ENCODE peak calls at places on chromosomes 5 and 9, in five cellular contexts. A is naive thymus-derived CD4-positive, alpha-beta T cell; N is fibroblast of lung; C is aorta; Q is HFF-Myc. W is an unnamed sample.

GRCh38 chr5:135243194-135244191 is 155.5 kb downstream of the MACROH2A1 start:
- DNase-seq in N (no peak), Q (no peak), C (peak), A (no peak), W (no peak)

GRCh38 chr5:95986937-95987520 is 25.4 kb upstream of the ELL2 start:
- DNase-seq in C (no peak), Q (no peak), N (no peak), A (no peak), W (no peak)

GRCh38 chr5:33772276-33772990 is 119.4 kb downstream of the ADAMTS12 start:
- DNase-seq in C (no peak), A (no peak), Q (peak), N (peak), W (peak)

GRCh38 chr9:128421474-128422010 is 885 bp downstream of the CERCAM start:
- DNase-seq in N (peak), A (no peak), C (peak), Q (no peak), W (peak)

GRCh38 chr5:121445511-121445910 is 406.2 kb upstream of the FTMT start:
- DNase-seq in N (no peak), C (no peak), Q (no peak), A (no peak), W (no peak)

GRCh38 chr9:88237454-88238280 is 99.4 kb upstream of the SPATA31C2 start:
- DNase-seq in N (no peak), A (no peak), C (no peak), Q (no peak), W (peak)

GRCh38 chr9:78312125-78312524 is 15.2 kb downstream of the PSAT1 start:
- DNase-seq in N (no peak), A (no peak), Q (no peak), C (no peak), W (no peak)

GRCh38 chr5:80082731-80083114 is 47.6 kb downstream of the THBS4 start:
- DNase-seq in C (peak), A (peak), N (peak), Q (peak), W (peak)

GRCh38 chr9:126915846-126916543 is 1.4 kb downstream of the RALGPS1 start:
- DNase-seq in C (no peak), A (no peak), N (no peak), Q (no peak), W (no peak)

GRCh38 chr9:79013715-79014610 is 557.8 kb upstream of the TLE4 start:
- DNase-seq in Q (peak), N (peak), C (no peak), A (no peak), W (no peak)

GRCh38 chr9:131943397-131943796 is 136.3 kb downstream of the MED27 start:
- DNase-seq in A (no peak), Q (no peak), N (peak), C (no peak), W (no peak)

GRCh38 chr9:124381073-124381945 is 33.9 kb downstream of the PSMB7 start:
- DNase-seq in N (peak), C (no peak), Q (no peak), A (no peak), W (peak)

GRCh38 chr5:91928751-91929521 is 545.8 kb upstream of the ARRDC3 start:
- DNase-seq in C (no peak), N (peak), Q (no peak), A (no peak), W (peak)

GRCh38 chr5:142677212-142677611 is 8.7 kb downstream of the FGF1 start:
- DNase-seq in C (no peak), Q (no peak), A (no peak), N (no peak), W (no peak)

GRCh38 chr5:139794067-139794846 is 1.4 kb upstream of the PSD2 start:
- DNase-seq in Q (no peak), N (no peak), A (no peak), C (no peak), W (no peak)

GRCh38 chr5:68458416-68458815 is 242.9 kb downstream of the PIK3R1 start:
- DNase-seq in Q (no peak), A (peak), C (no peak), N (peak), W (no peak)

GRCh38 chr5:125597338-125597737 is 825.9 kb upstream of the GRAMD2B start:
- DNase-seq in Q (peak), A (no peak), N (peak), C (no peak), W (peak)

GRCh38 chr5:151378616-151379015 is 31.3 kb upstream of the SLC36A2 start:
- DNase-seq in A (no peak), C (no peak), N (no peak), Q (no peak), W (no peak)

GRCh38 chr9:77457916-77458592 is 190.1 kb downstream of the GNA14 start:
- DNase-seq in A (peak), C (peak), N (peak), Q (peak), W (peak)

GRCh38 chr9:95529910-95530309 is 13.1 kb upstream of the PTCH1 start:
- DNase-seq in C (no peak), Q (no peak), A (no peak), N (no peak), W (no peak)

GRCh38 chr5:10555134-10555733 is 8.6 kb upstream of the ANKRD33B start:
- DNase-seq in Q (peak), A (no peak), N (peak), C (no peak), W (peak)

GRCh38 chr9:72623156-72623555 is 101.7 kb downstream of the TMC1 start:
- DNase-seq in C (no peak), A (no peak), N (peak), Q (no peak), W (peak)

GRCh38 chr9:133731876-133732321 is 6.3 kb downstream of the SARDH start:
- DNase-seq in Q (peak), A (no peak), N (peak), C (peak), W (peak)

GRCh38 chr5:32850792-32851191 is 139.7 kb downstream of the NPR3 start:
- DNase-seq in C (no peak), Q (no peak), A (no peak), N (no peak), W (no peak)

GRCh38 chr5:143249851-143250250 is 153.6 kb downstream of the NR3C1 start:
- DNase-seq in C (no peak), A (no peak), Q (no peak), N (peak), W (no peak)

GRCh38 chr5:91219803-91220371 is 163.2 kb downstream of the ARRDC3 start:
- DNase-seq in Q (no peak), C (no peak), A (peak), N (no peak), W (peak)

GRCh38 chr5:151480384-151480783 is 33.0 kb downstream of the SLC36A1 start:
- DNase-seq in Q (no peak), A (no peak), C (no peak), N (peak), W (peak)

GRCh38 chr9:91837982-91838731 is 111.9 kb downstream of the ROR2 start:
- DNase-seq in C (peak), N (peak), A (no peak), Q (peak), W (no peak)
- H3K4me3 ChIP-seq in C (no peak), N (peak), A (no peak), Q (peak), W (peak)

DNA sequence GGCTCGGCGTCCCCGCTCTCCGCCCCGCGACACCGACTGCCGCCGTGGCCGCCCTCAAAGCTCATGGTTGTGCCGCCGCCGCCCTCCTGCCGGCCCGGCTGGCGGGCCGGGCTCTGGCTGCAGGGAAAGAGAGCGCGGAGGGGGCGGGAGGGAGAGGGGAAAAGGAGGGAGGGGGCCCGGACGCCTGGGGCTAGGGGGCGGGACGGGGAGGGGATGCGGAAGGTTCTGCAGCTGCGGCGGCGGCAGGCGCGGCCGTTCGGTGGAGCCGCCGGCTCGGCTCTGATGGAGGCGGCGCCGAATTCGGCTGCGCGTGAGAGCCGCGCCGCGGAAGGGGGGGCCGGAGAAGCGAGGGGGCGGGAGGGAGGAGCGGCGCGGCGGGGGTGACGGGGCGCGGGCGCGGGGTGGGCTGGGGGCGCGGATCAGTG is at the start of gene MARCHF11:
- DNase-seq in N (no peak), C (no peak), A (no peak), Q (no peak), W (no peak)
- H3K4me3 ChIP-seq in N (no peak), C (peak), A (no peak), Q (no peak), W (peak)

DNA sequence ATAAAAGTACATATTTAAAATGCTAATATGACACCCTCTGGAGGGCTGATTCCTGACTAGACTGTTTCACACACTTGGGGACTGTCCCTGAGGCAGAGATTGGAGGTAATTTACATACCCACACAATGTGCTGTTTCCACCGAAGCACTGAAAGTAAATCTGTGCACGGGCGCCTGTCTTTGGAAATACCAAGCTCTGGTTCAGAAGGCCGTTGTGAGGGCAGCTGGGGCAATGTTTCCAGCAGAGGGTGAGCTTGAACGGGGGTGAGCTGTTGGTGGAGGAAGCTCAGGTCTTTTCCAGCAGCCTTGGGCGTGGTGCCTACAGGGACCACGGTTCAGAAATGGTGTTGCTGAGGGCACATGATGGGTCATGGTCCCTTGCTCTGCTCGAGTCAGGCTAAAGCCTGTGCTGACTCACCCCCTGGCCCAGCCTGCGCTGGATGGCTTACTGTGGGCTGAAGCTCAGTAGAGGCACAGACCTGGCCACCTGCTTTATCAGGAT is 25.8 kb upstream of the HMCN2 start:
- DNase-seq in A (no peak), Q (no peak), N (peak), C (no peak), W (no peak)
- H3K4me3 ChIP-seq in A (no peak), Q (no peak), N (no peak), C (no peak), W (no peak)

GRCh38 chr5:67257063-67257462 is 60.5 kb upstream of the CD180 start:
- DNase-seq in Q (no peak), N (no peak), C (no peak), A (no peak), W (no peak)
- H3K4me3 ChIP-seq in Q (no peak), N (no peak), C (no peak), A (no peak), W (no peak)

GRCh38 chr5:98775246-98775961 is 1.9 kb downstream of the RGMB start:
- DNase-seq in C (no peak), A (no peak), Q (no peak), N (no peak), W (no peak)
- H3K4me3 ChIP-seq in C (no peak), A (peak), Q (peak), N (peak), W (peak)

GRCh38 chr5:115810776-115811175 is 5.7 kb downstream of the CDO1 start:
- DNase-seq in A (no peak), Q (peak), C (no peak), N (peak), W (peak)
- H3K4me3 ChIP-seq in A (no peak), Q (no peak), C (no peak), N (no peak), W (no peak)